ENCODE peak calls at places on chromosomes 6 and 20, in seven cellular contexts. G, Z, N, R, K, L and T are unnamed samples.

GRCh38 chr6:37679539-37680476 is 17.9 kb downstream of the MDGA1 start:
- DNase-seq in N (peak), Z (no peak), G (no peak), L (no peak), K (no peak), R (no peak), T (no peak)

GRCh38 chr6:10852281-10852965 is 14.1 kb upstream of the MAK start:
- DNase-seq in L (no peak), N (no peak), K (no peak), R (no peak), Z (no peak), G (no peak), T (peak)

GRCh38 chr6:168302534-168302933 is 17.0 kb downstream of the DACT2 start:
- DNase-seq in N (no peak), R (no peak), K (no peak), Z (no peak), G (no peak), L (no peak), T (no peak)

GRCh38 chr6:51753635-51754034 is 333.8 kb downstream of the PKHD1 start:
- DNase-seq in R (no peak), K (no peak), N (no peak), L (no peak), Z (no peak), G (no peak), T (peak)

GRCh38 chr6:2816158-2816557 is 25.5 kb downstream of the SERPINB1 start:
- DNase-seq in G (no peak), N (no peak), Z (no peak), L (no peak), K (peak), R (no peak), T (no peak)

GRCh38 chr6:26199057-26199772 is 112.0 kb downstream of the HFE start:
- DNase-seq in N (no peak), G (peak), Z (peak), K (peak), L (peak), R (peak), T (peak)

GRCh38 chr6:9064156-9064555 is 628.8 kb upstream of the SLC35B3 start:
- DNase-seq in L (no peak), R (no peak), G (no peak), N (no peak), K (no peak), Z (no peak), T (no peak)

GRCh38 chr6:2596222-2596621 is 154.5 kb downstream of the MYLK4 start:
- DNase-seq in R (no peak), L (no peak), N (no peak), Z (no peak), K (no peak), G (no peak), T (no peak)

GRCh38 chr20:37680420-37680819 is 13.4 kb upstream of the CTNNBL1 start:
- DNase-seq in L (no peak), G (no peak), R (no peak), K (peak), N (peak), Z (no peak), T (no peak)

GRCh38 chr6:132118144-132118543 is 167.0 kb upstream of the CCN2 start:
- DNase-seq in N (no peak), R (no peak), G (no peak), K (no peak), Z (no peak), L (no peak), T (no peak)

GRCh38 chr6:169141706-169142705 is 111.6 kb downstream of the THBS2 start:
- DNase-seq in Z (peak), G (no peak), R (no peak), N (peak), K (peak), L (no peak), T (no peak)

GRCh38 chr20:21376631-21377030 is 20.7 kb downstream of the NKX2-4 start:
- DNase-seq in K (no peak), N (no peak), G (no peak), L (no peak), R (no peak), Z (no peak), T (no peak)

GRCh38 chr6:11648436-11648775 is 110.9 kb downstream of the TMEM170B start:
- DNase-seq in G (no peak), Z (no peak), K (no peak), R (no peak), N (no peak), L (no peak), T (no peak)

GRCh38 chr20:6660441-6660840 is 107.0 kb upstream of the BMP2 start:
- DNase-seq in G (no peak), N (no peak), L (no peak), K (no peak), Z (no peak), R (no peak), T (no peak)

GRCh38 chr6:148846778-148847761 is 100.2 kb downstream of the UST start:
- DNase-seq in G (no peak), K (peak), R (no peak), L (no peak), N (peak), Z (no peak), T (no peak)

GRCh38 chr20:34475979-34476736 is 40.1 kb upstream of the DYNLRB1 start:
- DNase-seq in K (peak), Z (no peak), G (no peak), R (no peak), N (peak), L (peak), T (no peak)

GRCh38 chr6:57324538-57324937 is 7.1 kb downstream of the PRIM2 start:
- DNase-seq in R (no peak), L (no peak), Z (no peak), G (no peak), K (peak), N (no peak), T (no peak)

GRCh38 chr20:4633780-4634179 is 87.9 kb upstream of the PRND start:
- DNase-seq in N (peak), G (peak), Z (peak), L (no peak), K (peak), R (no peak), T (no peak)

GRCh38 chr20:31870703-31871601 is 518 bp downstream of the TTLL9 start:
- DNase-seq in N (no peak), G (no peak), R (no peak), Z (no peak), K (peak), L (no peak), T (peak)

GRCh38 chr20:58417418-58417817 is 28.4 kb downstream of the VAPB start:
- DNase-seq in K (no peak), N (no peak), Z (no peak), G (no peak), R (no peak), L (no peak), T (no peak)

GRCh38 chr6:167303660-167304625 is 12.8 kb downstream of the UNC93A start:
- DNase-seq in L (no peak), K (no peak), G (no peak), Z (no peak), N (no peak), R (no peak), T (no peak)

GRCh38 chr20:34579191-34579661 is 20.7 kb downstream of the MAP1LC3A start:
- DNase-seq in Z (peak), N (peak), G (peak), L (no peak), K (peak), R (no peak), T (peak)